ENCODE peak calls at places on chromosomes 2 and 18, in eight cellular contexts. One of them, this sample, is unnamed.

GRCh38 chr2:23824777-23825212 is 102.1 kb downstream of the ATAD2B start:
- DNase-seq in heart left ventricle: no peak
- DNase-seq in breast epithelium: no peak
- DNase-seq in NB4: peak
- DNase-seq in ovary: no peak
- DNase-seq in thyroid gland: no peak
- DNase-seq in tibial nerve: peak
- DNase-seq in IMR-90: peak
- DNase-seq in this sample: no peak

GRCh38 chr2:223957092-223957851 is at the start of gene MRPL44:
- DNase-seq in heart left ventricle: peak
- DNase-seq in breast epithelium: peak
- DNase-seq in NB4: peak
- DNase-seq in ovary: peak
- DNase-seq in thyroid gland: peak
- DNase-seq in tibial nerve: peak
- DNase-seq in IMR-90: peak
- DNase-seq in this sample: peak

GRCh38 chr2:147846382-147847081 is 1.7 kb downstream of the ACVR2A start:
- DNase-seq in heart left ventricle: no peak
- DNase-seq in breast epithelium: no peak
- DNase-seq in NB4: no peak
- DNase-seq in ovary: no peak
- DNase-seq in thyroid gland: no peak
- DNase-seq in tibial nerve: no peak
- DNase-seq in IMR-90: no peak
- DNase-seq in this sample: no peak

GRCh38 chr2:205849136-205849535 is 166.8 kb downstream of the NRP2 start:
- DNase-seq in heart left ventricle: no peak
- DNase-seq in breast epithelium: no peak
- DNase-seq in NB4: no peak
- DNase-seq in ovary: no peak
- DNase-seq in thyroid gland: no peak
- DNase-seq in tibial nerve: no peak
- DNase-seq in IMR-90: no peak
- DNase-seq in this sample: no peak

GRCh38 chr18:59383831-59384230 is 24.8 kb upstream of the LMAN1 start:
- DNase-seq in heart left ventricle: no peak
- DNase-seq in breast epithelium: no peak
- DNase-seq in NB4: no peak
- DNase-seq in ovary: no peak
- DNase-seq in thyroid gland: no peak
- DNase-seq in tibial nerve: no peak
- DNase-seq in IMR-90: no peak
- DNase-seq in this sample: no peak

GRCh38 chr2:55947759-55948158 is 24.2 kb upstream of the EFEMP1 start:
- DNase-seq in heart left ventricle: no peak
- DNase-seq in breast epithelium: no peak
- DNase-seq in NB4: no peak
- DNase-seq in ovary: no peak
- DNase-seq in thyroid gland: no peak
- DNase-seq in tibial nerve: no peak
- DNase-seq in IMR-90: no peak
- DNase-seq in this sample: no peak

GRCh38 chr2:205864511-205864910 is 182.2 kb downstream of the NRP2 start:
- DNase-seq in heart left ventricle: no peak
- DNase-seq in breast epithelium: no peak
- DNase-seq in NB4: no peak
- DNase-seq in ovary: no peak
- DNase-seq in thyroid gland: no peak
- DNase-seq in tibial nerve: no peak
- DNase-seq in IMR-90: no peak
- DNase-seq in this sample: no peak

GRCh38 chr2:23636412-23636811 is 251.4 kb downstream of the KLHL29 start:
- DNase-seq in heart left ventricle: peak
- DNase-seq in breast epithelium: no peak
- DNase-seq in NB4: peak
- DNase-seq in ovary: no peak
- DNase-seq in thyroid gland: peak
- DNase-seq in tibial nerve: no peak
- DNase-seq in IMR-90: peak
- DNase-seq in this sample: no peak

GRCh38 chr2:109602617-109603188 is 11.1 kb downstream of the SEPTIN10 start:
- DNase-seq in heart left ventricle: no peak
- DNase-seq in breast epithelium: no peak
- DNase-seq in NB4: no peak
- DNase-seq in ovary: no peak
- DNase-seq in thyroid gland: no peak
- DNase-seq in tibial nerve: no peak
- DNase-seq in IMR-90: no peak
- DNase-seq in this sample: no peak

GRCh38 chr18:45890606-45891005 is 65.1 kb downstream of the SIGLEC15 start:
- DNase-seq in heart left ventricle: no peak
- DNase-seq in breast epithelium: no peak
- DNase-seq in NB4: peak
- DNase-seq in ovary: no peak
- DNase-seq in thyroid gland: no peak
- DNase-seq in tibial nerve: no peak
- DNase-seq in IMR-90: no peak
- DNase-seq in this sample: peak

GRCh38 chr18:44758821-44759624 is 78.3 kb downstream of the SETBP1 start:
- DNase-seq in heart left ventricle: no peak
- DNase-seq in breast epithelium: no peak
- DNase-seq in NB4: peak
- DNase-seq in ovary: no peak
- DNase-seq in thyroid gland: no peak
- DNase-seq in tibial nerve: no peak
- DNase-seq in IMR-90: no peak
- DNase-seq in this sample: no peak

GRCh38 chr2:163345795-163346573 is 389.8 kb downstream of the FIGN start:
- DNase-seq in heart left ventricle: no peak
- DNase-seq in breast epithelium: no peak
- DNase-seq in NB4: peak
- DNase-seq in ovary: no peak
- DNase-seq in thyroid gland: no peak
- DNase-seq in tibial nerve: peak
- DNase-seq in IMR-90: peak
- DNase-seq in this sample: no peak

GRCh38 chr18:37922162-37922561 is 356.6 kb upstream of the CELF4 start:
- DNase-seq in heart left ventricle: no peak
- DNase-seq in breast epithelium: no peak
- DNase-seq in NB4: no peak
- DNase-seq in ovary: no peak
- DNase-seq in thyroid gland: no peak
- DNase-seq in tibial nerve: no peak
- DNase-seq in IMR-90: no peak
- DNase-seq in this sample: no peak

GRCh38 chr2:14632133-14632936 is at the start of gene LRATD1:
- DNase-seq in heart left ventricle: peak
- DNase-seq in breast epithelium: peak
- DNase-seq in NB4: no peak
- DNase-seq in ovary: peak
- DNase-seq in thyroid gland: peak
- DNase-seq in tibial nerve: peak
- DNase-seq in IMR-90: peak
- DNase-seq in this sample: peak

GRCh38 chr2:147634801-147635200 is 210.0 kb upstream of the ACVR2A start:
- DNase-seq in heart left ventricle: no peak
- DNase-seq in breast epithelium: no peak
- DNase-seq in NB4: no peak
- DNase-seq in ovary: no peak
- DNase-seq in thyroid gland: no peak
- DNase-seq in tibial nerve: no peak
- DNase-seq in IMR-90: no peak
- DNase-seq in this sample: no peak

GRCh38 chr2:62201307-62201706 is 5.4 kb downstream of the B3GNT2 start:
- DNase-seq in heart left ventricle: no peak
- DNase-seq in breast epithelium: no peak
- DNase-seq in NB4: no peak
- DNase-seq in ovary: no peak
- DNase-seq in thyroid gland: no peak
- DNase-seq in tibial nerve: no peak
- DNase-seq in IMR-90: peak
- DNase-seq in this sample: no peak

GRCh38 chr2:43370705-43371104 is 144.3 kb upstream of the ZFP36L2 start:
- DNase-seq in heart left ventricle: no peak
- DNase-seq in breast epithelium: no peak
- DNase-seq in NB4: no peak
- DNase-seq in ovary: no peak
- DNase-seq in thyroid gland: no peak
- DNase-seq in tibial nerve: no peak
- DNase-seq in IMR-90: no peak
- DNase-seq in this sample: no peak

GRCh38 chr2:220006152-220006551 is 378.7 kb downstream of the SLC4A3 start:
- DNase-seq in heart left ventricle: no peak
- DNase-seq in breast epithelium: no peak
- DNase-seq in NB4: peak
- DNase-seq in ovary: peak
- DNase-seq in thyroid gland: no peak
- DNase-seq in tibial nerve: no peak
- DNase-seq in IMR-90: peak
- DNase-seq in this sample: no peak

DNA sequence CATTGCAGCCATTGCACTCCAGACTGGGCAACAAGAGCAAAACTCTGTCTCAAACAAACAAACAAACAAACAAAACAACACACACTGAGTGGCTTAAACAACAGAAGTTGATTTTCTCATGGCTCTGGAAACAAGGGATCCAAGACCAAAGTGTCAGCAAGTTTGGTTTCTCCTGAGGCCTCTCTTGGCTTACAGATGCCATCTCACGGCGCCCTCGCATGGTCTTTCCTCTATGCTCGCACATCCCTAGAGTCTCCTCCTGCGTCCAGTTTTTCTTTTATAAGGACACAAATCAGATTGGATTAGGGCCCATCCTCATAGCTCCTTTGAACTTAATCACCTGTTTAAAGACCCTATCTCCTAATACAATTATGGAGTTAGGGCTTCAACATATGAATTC is 133.4 kb upstream of the LRRTM1 start:
- DNase-seq in heart left ventricle: no peak
- DNase-seq in breast epithelium: no peak
- DNase-seq in NB4: no peak
- DNase-seq in ovary: no peak
- DNase-seq in thyroid gland: no peak
- DNase-seq in tibial nerve: no peak
- DNase-seq in IMR-90: no peak
- DNase-seq in this sample: no peak
- TF ChIP-seq CTCF in heart left ventricle: no peak
- TF ChIP-seq CTCF in breast epithelium: no peak
- TF ChIP-seq CTCF in NB4: no peak
- TF ChIP-seq CTCF in ovary: no peak
- TF ChIP-seq CTCF in thyroid gland: no peak
- TF ChIP-seq CTCF in tibial nerve: no peak
- TF ChIP-seq CTCF in IMR-90: no peak
- TF ChIP-seq CTCF in this sample: no peak

GRCh38 chr18:11817229-11817628 is 34.0 kb upstream of the CHMP1B start:
- DNase-seq in heart left ventricle: no peak
- DNase-seq in breast epithelium: no peak
- DNase-seq in NB4: no peak
- DNase-seq in ovary: no peak
- DNase-seq in thyroid gland: no peak
- DNase-seq in tibial nerve: no peak
- DNase-seq in IMR-90: no peak
- DNase-seq in this sample: no peak
- H3K4me3 ChIP-seq in heart left ventricle: no peak
- H3K4me3 ChIP-seq in breast epithelium: no peak
- H3K4me3 ChIP-seq in NB4: no peak
- H3K4me3 ChIP-seq in ovary: no peak
- H3K4me3 ChIP-seq in thyroid gland: no peak
- H3K4me3 ChIP-seq in tibial nerve: no peak
- H3K4me3 ChIP-seq in IMR-90: no peak
- H3K4me3 ChIP-seq in this sample: no peak

DNA sequence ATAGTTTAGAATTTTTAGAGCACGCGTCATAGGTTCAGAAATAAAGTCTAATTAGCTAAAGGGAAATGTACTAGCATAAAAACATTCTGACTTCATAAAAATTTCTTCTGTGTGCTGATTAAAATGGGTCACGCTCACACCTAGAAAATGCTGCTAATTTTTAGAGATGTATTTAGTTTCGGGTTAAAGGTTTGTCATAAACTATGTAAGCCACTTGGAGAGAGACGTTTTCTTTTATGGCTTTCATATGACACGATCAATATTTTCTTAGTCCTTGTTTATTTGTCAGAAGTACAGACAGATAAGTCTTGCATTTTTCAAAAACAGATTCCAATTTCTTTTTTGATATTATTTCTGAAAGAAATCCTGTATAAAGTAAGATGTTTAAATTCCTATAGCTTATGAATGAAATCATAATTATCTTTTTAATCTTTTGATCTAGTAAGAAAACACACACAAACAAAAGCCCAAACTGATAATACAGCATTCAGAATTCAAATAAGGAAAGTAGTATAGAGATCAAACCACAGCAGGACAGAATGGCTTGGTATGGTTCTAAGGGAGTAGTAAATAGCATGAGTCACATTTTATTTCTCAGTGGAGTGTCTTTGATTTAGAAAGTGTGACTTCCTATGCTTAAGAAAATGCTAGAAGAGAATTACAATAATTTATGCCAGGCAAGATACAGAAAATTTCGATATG is 236.5 kb downstream of the GPD2 start:
- DNase-seq in heart left ventricle: no peak
- DNase-seq in breast epithelium: no peak
- DNase-seq in NB4: no peak
- DNase-seq in ovary: no peak
- DNase-seq in thyroid gland: no peak
- DNase-seq in tibial nerve: no peak
- DNase-seq in IMR-90: no peak
- DNase-seq in this sample: no peak
- TF ChIP-seq POLR2A in heart left ventricle: no peak
- TF ChIP-seq POLR2A in breast epithelium: no peak
- TF ChIP-seq POLR2A in NB4: no peak
- TF ChIP-seq POLR2A in ovary: no peak
- TF ChIP-seq POLR2A in thyroid gland: no peak
- TF ChIP-seq POLR2A in tibial nerve: no peak
- TF ChIP-seq POLR2A in IMR-90: no peak
- TF ChIP-seq POLR2A in this sample: no peak

GRCh38 chr2:132668986-132669853 is 785 bp downstream of the LYPD1 start:
- DNase-seq in heart left ventricle: no peak
- DNase-seq in breast epithelium: no peak
- DNase-seq in NB4: no peak
- DNase-seq in ovary: no peak
- DNase-seq in thyroid gland: peak
- DNase-seq in tibial nerve: no peak
- DNase-seq in IMR-90: no peak
- DNase-seq in this sample: no peak
- TF ChIP-seq CTCF in heart left ventricle: no peak
- TF ChIP-seq CTCF in breast epithelium: no peak
- TF ChIP-seq CTCF in NB4: no peak
- TF ChIP-seq CTCF in ovary: no peak
- TF ChIP-seq CTCF in thyroid gland: no peak
- TF ChIP-seq CTCF in tibial nerve: no peak
- TF ChIP-seq CTCF in IMR-90: no peak
- TF ChIP-seq CTCF in this sample: no peak

GRCh38 chr18:31206787-31207381 is 44.2 kb upstream of the DSC1 start:
- DNase-seq in heart left ventricle: peak
- DNase-seq in breast epithelium: peak
- DNase-seq in NB4: peak
- DNase-seq in ovary: no peak
- DNase-seq in thyroid gland: peak
- DNase-seq in tibial nerve: peak
- DNase-seq in IMR-90: peak
- DNase-seq in this sample: peak
- H3K4me3 ChIP-seq in heart left ventricle: no peak
- H3K4me3 ChIP-seq in breast epithelium: no peak
- H3K4me3 ChIP-seq in NB4: peak
- H3K4me3 ChIP-seq in ovary: no peak
- H3K4me3 ChIP-seq in thyroid gland: no peak
- H3K4me3 ChIP-seq in tibial nerve: no peak
- H3K4me3 ChIP-seq in IMR-90: no peak
- H3K4me3 ChIP-seq in this sample: no peak

GRCh38 chr2:98464772-98465310 is 20.2 kb downstream of the INPP4A start:
- DNase-seq in heart left ventricle: no peak
- DNase-seq in breast epithelium: no peak
- DNase-seq in NB4: peak
- DNase-seq in ovary: no peak
- DNase-seq in thyroid gland: no peak
- DNase-seq in tibial nerve: no peak
- DNase-seq in IMR-90: no peak
- DNase-seq in this sample: peak
- TF ChIP-seq POLR2A in heart left ventricle: no peak
- TF ChIP-seq POLR2A in breast epithelium: no peak
- TF ChIP-seq POLR2A in NB4: no peak
- TF ChIP-seq POLR2A in ovary: no peak
- TF ChIP-seq POLR2A in thyroid gland: no peak
- TF ChIP-seq POLR2A in tibial nerve: no peak
- TF ChIP-seq POLR2A in IMR-90: no peak
- TF ChIP-seq POLR2A in this sample: no peak

This sample was measured in gastrocnemius medialis.